ENCODE peak calls at places on chromosomes 4 and X, in five cellular contexts. Y is GM12891, M is esophagus squamous epithelium, A is spleen, C is H54. S is an unnamed sample.

GRCh38 chrX:130224810-130225209 is 43.9 kb downstream of the ZNF280C start:
- DNase-seq in Y (no peak), M (no peak), A (no peak), C (no peak), S (no peak)

GRCh38 chrX:138982350-138982749 is 270.8 kb upstream of the FGF13 start:
- DNase-seq in Y (no peak), M (no peak), A (no peak), C (no peak), S (no peak)

GRCh38 chr4:64340243-64341110 is 68.8 kb downstream of the TECRL start:
- DNase-seq in Y (no peak), M (no peak), A (peak), C (no peak), S (no peak)

GRCh38 chrX:108484251-108484650 is 44.6 kb downstream of the COL4A5 start:
- DNase-seq in Y (no peak), M (no peak), A (no peak), C (no peak), S (no peak)

GRCh38 chr4:123096038-123096437 is 173.6 kb upstream of the NUDT6 start:
- DNase-seq in Y (no peak), M (no peak), A (no peak), C (no peak), S (peak)

GRCh38 chr4:172287112-172287511 is 473.9 kb downstream of the GALNTL6 start:
- DNase-seq in Y (no peak), M (no peak), A (no peak), C (no peak), S (no peak)

GRCh38 chr4:80989921-80990544 is 40.5 kb upstream of the BMP3 start:
- DNase-seq in Y (peak), M (no peak), A (no peak), C (peak), S (peak)

GRCh38 chr4:31045724-31046318 is 325.7 kb downstream of the PCDH7 start:
- DNase-seq in Y (no peak), M (no peak), A (no peak), C (no peak), S (peak)

GRCh38 chr4:41257257-41257900 is 651 bp downstream of the UCHL1 start:
- DNase-seq in Y (peak), M (no peak), A (peak), C (peak), S (peak)

GRCh38 chrX:148865237-148865636 is 364.8 kb downstream of the AFF2 start:
- DNase-seq in Y (no peak), M (no peak), A (no peak), C (no peak), S (no peak)

GRCh38 chr4:80265571-80266266 is 745 bp upstream of the FGF5 start:
- DNase-seq in Y (no peak), M (no peak), A (no peak), C (no peak), S (no peak)

GRCh38 chr4:7928711-7929505 is 10.8 kb downstream of the AFAP1 start:
- DNase-seq in Y (no peak), M (no peak), A (no peak), C (no peak), S (no peak)

GRCh38 chrX:13287816-13288215 is 32.0 kb downstream of the ATXN3L start:
- DNase-seq in Y (no peak), M (no peak), A (no peak), C (no peak), S (no peak)

GRCh38 chrX:12440245-12440644 is 302.0 kb downstream of the FRMPD4 start:
- DNase-seq in Y (no peak), M (no peak), A (no peak), C (no peak), S (no peak)

GRCh38 chr4:149121015-149121404 is 678.8 kb upstream of the NR3C2 start:
- DNase-seq in Y (no peak), M (no peak), A (no peak), C (no peak), S (no peak)

GRCh38 chrX:15158736-15159406 is 111.0 kb downstream of the ASB9 start:
- DNase-seq in Y (no peak), M (no peak), A (no peak), C (no peak), S (no peak)

GRCh38 chr4:35926753-35927152 is 317.6 kb downstream of the ARAP2 start:
- DNase-seq in Y (no peak), M (no peak), A (no peak), C (no peak), S (no peak)

GRCh38 chrX:128975716-128976115 is 547.6 kb downstream of the SMARCA1 start:
- DNase-seq in Y (peak), M (no peak), A (no peak), C (peak), S (peak)

GRCh38 chr4:112082954-112083586 is 62.2 kb upstream of the FAM241A start:
- DNase-seq in Y (no peak), M (no peak), A (no peak), C (peak), S (no peak)

GRCh38 chrX:46260502-46260901 is 284.7 kb downstream of the ZNF674 start:
- DNase-seq in Y (no peak), M (no peak), A (no peak), C (no peak), S (no peak)

GRCh38 chrX:17474892-17475291 is 99.9 kb downstream of the NHS start:
- DNase-seq in Y (no peak), M (no peak), A (no peak), C (peak), S (no peak)

GRCh38 chr4:170777663-170778062 is 687.9 kb upstream of the AADAT start:
- DNase-seq in Y (no peak), M (no peak), A (no peak), C (no peak), S (no peak)

GRCh38 chrX:29257516-29257915 is 670.3 kb downstream of the IL1RAPL1 start:
- DNase-seq in Y (no peak), M (no peak), A (no peak), C (no peak), S (no peak)

GRCh38 chr4:85607624-85608023 is 132.7 kb downstream of the ARHGAP24 start:
- DNase-seq in Y (no peak), M (no peak), A (peak), C (no peak), S (no peak)

GRCh38 chrX:110045421-110045820 is 42.5 kb downstream of the TMEM164 start:
- DNase-seq in Y (no peak), M (no peak), A (no peak), C (no peak), S (no peak)

GRCh38 chr4:78666830-78667258 is 109.3 kb upstream of the BMP2K start:
- DNase-seq in Y (no peak), M (no peak), A (no peak), C (no peak), S (peak)

GRCh38 chr4:132056466-132056865 is 1092.6 kb upstream of the PCDH10 start:
- DNase-seq in Y (no peak), M (no peak), A (no peak), C (no peak), S (no peak)

GRCh38 chr4:26145212-26145611 is 175.6 kb upstream of the RBPJ start:
- DNase-seq in Y (no peak), M (no peak), A (no peak), C (no peak), S (no peak)

GRCh38 chr4:78652282-78652876 is 100.8 kb downstream of the ANXA3 start:
- DNase-seq in Y (no peak), M (no peak), A (no peak), C (no peak), S (no peak)

GRCh38 chrX:105475801-105476200 is 255.3 kb upstream of the TEX13A start:
- DNase-seq in Y (no peak), M (no peak), A (no peak), C (no peak), S (no peak)
- TF ChIP-seq POLR2A in Y (no peak), M (no peak), A (no peak), C (no peak), S (no peak)

GRCh38 chrX:2620576-2620975 is 70.5 kb upstream of the CD99 start:
- DNase-seq in Y (no peak), M (no peak), A (no peak), C (no peak), S (no peak)
- TF ChIP-seq POLR2A in Y (no peak), M (no peak), A (no peak), C (no peak), S (no peak)

GRCh38 chrX:133661962-133662839 is 246.9 kb upstream of the GPC4 start:
- DNase-seq in Y (no peak), M (no peak), A (no peak), C (no peak), S (no peak)
- TF ChIP-seq POLR2A in Y (no peak), M (no peak), A (no peak), C (no peak), S (no peak)

GRCh38 chr4:56978750-56979303 is at the start of gene POLR2B:
- DNase-seq in Y (peak), M (peak), A (peak), C (peak), S (peak)
- TF ChIP-seq POLR2A in Y (peak), M (no peak), A (no peak), C (peak), S (peak)

DNA sequence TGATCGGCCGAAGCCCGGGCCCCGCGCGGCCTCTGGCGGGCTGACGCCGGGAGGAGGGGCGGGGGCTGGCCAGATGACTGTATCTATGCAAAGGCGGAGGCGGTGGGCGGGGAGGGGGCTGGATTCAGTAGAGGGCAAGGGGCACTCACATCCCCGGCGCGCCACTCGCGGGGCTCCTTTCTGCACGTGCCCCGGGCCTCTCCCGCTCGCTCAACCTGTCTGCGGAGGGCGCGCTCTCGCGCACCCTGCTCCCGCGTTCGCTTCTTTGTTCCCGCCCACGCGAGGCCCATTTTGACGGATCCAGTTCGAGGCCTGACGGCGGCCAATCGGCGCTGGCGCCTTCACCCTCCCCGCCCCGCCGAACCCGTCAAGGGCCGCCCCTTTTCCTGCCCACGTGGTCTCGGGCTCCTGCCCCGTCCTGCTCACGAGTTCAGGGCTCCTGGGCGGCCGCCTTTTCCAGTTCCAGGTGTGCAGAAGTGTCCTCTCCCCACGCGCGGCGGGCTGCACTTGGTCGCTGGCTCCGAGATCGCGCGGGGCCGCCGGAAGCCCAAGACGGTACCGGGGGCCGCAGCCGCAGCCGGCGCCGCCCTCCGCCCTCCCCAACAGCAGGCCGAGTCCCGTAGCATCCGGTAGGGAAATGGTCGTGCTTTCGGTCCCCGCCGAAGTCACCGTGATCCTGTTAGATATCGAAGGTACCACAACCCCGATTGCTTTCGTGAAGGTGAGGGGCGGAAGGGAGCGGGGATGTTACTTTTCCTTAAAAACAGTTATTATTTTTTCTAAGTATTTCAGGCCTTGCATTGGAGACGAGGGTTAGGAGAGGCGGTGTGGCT is at the start of the genes ENOPH1 and HNRNPDL:
- DNase-seq in Y (peak), M (peak), A (peak), C (peak), S (peak)
- TF ChIP-seq POLR2A in Y (peak), M (no peak), A (no peak), C (peak), S (peak)